ENCODE peak calls at places on chromosomes 5 and 9, in ten cellular contexts. G is PC-9; N is Peyer's patch; K is heart right ventricle; W is right cardiac atrium; U is tibial artery; H is RWPE2; O is CD8-positive, alpha-beta T cell; S is uterus; I is fibroblast of lung. Y is an unnamed sample. For H3K4me1, the result is how much of the 10 kb centered on the place peaks cover.

GRCh38 chr9:136710543-136710942 is 1.8 kb upstream of the DIPK1B start:
- DNase-seq in G (no peak), N (no peak), K (no peak), W (no peak), U (no peak), H (no peak), O (no peak), S (no peak), I (no peak), Y (no peak)

GRCh38 chr9:110340306-110340705 is 2.6 kb upstream of the TXNDC8 start:
- DNase-seq in G (no peak), N (no peak), K (no peak), W (no peak), U (no peak), H (no peak), O (no peak), S (no peak), I (peak), Y (no peak)

GRCh38 chr9:75648021-75648420 is 242.5 kb upstream of the PCSK5 start:
- DNase-seq in G (no peak), N (no peak), K (no peak), W (no peak), U (no peak), H (no peak), O (no peak), S (no peak), I (no peak), Y (no peak)

GRCh38 chr9:6605202-6605601 is 40.3 kb downstream of the GLDC start:
- DNase-seq in G (no peak), N (peak), K (no peak), W (no peak), U (no peak), H (no peak), O (no peak), S (no peak), I (no peak), Y (no peak)

GRCh38 chr9:841371-842209 is at the start of gene DMRT1:
- DNase-seq in G (no peak), N (no peak), K (no peak), W (no peak), U (no peak), H (no peak), O (no peak), S (no peak), I (no peak), Y (no peak)

GRCh38 chr5:54881286-54882005 is 103.9 kb downstream of the ESM1 start:
- DNase-seq in G (no peak), N (no peak), K (no peak), W (no peak), U (no peak), H (no peak), O (no peak), S (no peak), I (peak), Y (no peak)

GRCh38 chr5:55416306-55416705 is 108.5 kb downstream of the MTREX start:
- DNase-seq in G (no peak), N (no peak), K (no peak), W (no peak), U (no peak), H (no peak), O (no peak), S (no peak), I (peak), Y (no peak)

GRCh38 chr5:175343292-175343691 is 100.7 kb downstream of the DRD1 start:
- DNase-seq in G (no peak), N (no peak), K (no peak), W (no peak), U (no peak), H (no peak), O (no peak), S (no peak), I (peak), Y (no peak)

GRCh38 chr5:143372187-143372829 is 31.2 kb downstream of the NR3C1 start:
- DNase-seq in G (no peak), N (no peak), K (no peak), W (no peak), U (no peak), H (peak), O (no peak), S (no peak), I (peak), Y (no peak)

GRCh38 chr5:67350600-67351315 is 154.2 kb upstream of the CD180 start:
- DNase-seq in G (no peak), N (peak), K (no peak), W (no peak), U (no peak), H (no peak), O (peak), S (no peak), I (no peak), Y (peak)

GRCh38 chr5:71907001-71907564 is 188.0 kb downstream of the CARTPT start:
- DNase-seq in G (no peak), N (no peak), K (no peak), W (no peak), U (no peak), H (no peak), O (no peak), S (no peak), I (no peak), Y (no peak)

DNA sequence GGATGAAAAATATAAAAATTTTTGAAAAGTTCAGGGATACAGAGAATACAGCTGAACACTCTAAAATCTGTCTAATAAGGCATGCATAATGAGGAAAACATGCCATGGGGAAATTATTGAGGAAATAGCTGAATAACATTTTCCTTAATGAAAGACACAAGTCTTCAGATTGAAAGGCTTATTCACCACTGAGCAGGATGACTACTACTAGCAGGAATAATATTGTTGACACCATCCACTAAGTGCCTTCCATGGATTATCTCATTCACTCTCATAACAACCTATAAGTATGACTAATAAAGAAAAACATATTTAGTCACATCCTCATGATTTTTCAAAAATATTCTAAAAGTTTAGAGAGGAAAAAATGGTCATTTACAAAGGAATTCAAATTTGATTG is 96.7 kb upstream of the FER start:
- DNase-seq in G (no peak), N (no peak), K (no peak), W (no peak), U (no peak), H (no peak), O (no peak), S (no peak), I (peak), Y (no peak)
- H3K27ac ChIP-seq in G (no peak), N (no peak), K (no peak), W (no peak), U (no peak), H (peak), O (no peak), S (no peak), I (no peak), Y (no peak)

DNA sequence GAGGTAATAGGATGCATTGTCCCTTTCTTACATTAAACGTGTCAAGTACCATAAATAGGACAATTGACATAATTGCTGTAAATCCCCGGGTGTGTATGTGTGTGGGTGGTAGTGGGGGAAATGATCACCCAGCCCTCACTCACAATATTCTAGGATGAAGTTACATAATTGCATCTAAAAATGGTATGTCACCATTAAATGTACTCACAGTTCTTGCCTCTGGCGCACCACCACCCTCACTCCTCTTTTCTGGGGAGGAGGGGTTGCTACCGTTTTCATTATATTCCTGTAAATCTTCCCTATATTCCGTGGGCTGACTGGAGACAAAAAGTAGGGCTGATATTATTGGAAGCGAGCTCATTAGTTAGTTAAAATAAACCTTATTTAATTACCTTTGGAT is 563.8 kb downstream of the TLR4 start:
- DNase-seq in G (no peak), N (no peak), K (no peak), W (no peak), U (no peak), H (no peak), O (no peak), S (no peak), I (no peak), Y (no peak)
- H3K4me1 ChIP-seq in G (under half), N (under half), K (under half), W (under half), U (under half), H (under half), O (under half), S (under half), I (under half), Y (under half)

DNA sequence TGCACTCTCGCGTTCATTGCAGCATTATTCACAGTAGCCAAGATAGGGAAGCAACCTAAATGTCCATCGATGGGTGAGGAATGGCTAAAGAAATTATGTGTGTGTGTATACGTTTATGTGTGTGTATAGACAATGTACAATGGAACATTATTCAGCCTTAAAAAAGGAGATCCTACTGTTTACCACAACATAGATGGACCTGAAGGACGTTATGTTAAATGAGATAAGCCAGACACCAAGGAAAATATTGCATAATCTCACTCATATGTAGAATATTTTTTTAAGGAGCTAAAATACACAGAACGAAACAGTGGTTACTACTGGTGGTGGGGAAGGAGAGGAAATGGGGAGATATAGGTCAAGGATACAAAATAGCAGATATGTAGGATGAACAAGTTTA is 2.4 kb downstream of the KIF2A start:
- DNase-seq in G (no peak), N (no peak), K (no peak), W (no peak), U (no peak), H (no peak), O (no peak), S (no peak), I (no peak), Y (no peak)
- H3K4me3 ChIP-seq in G (no peak), N (no peak), K (no peak), W (no peak), U (no peak), H (no peak), O (peak), S (no peak), I (no peak), Y (no peak)

GRCh38 chr5:39362646-39363045 is 1.6 kb downstream of the C9 start:
- DNase-seq in G (peak), N (no peak), K (no peak), W (no peak), U (no peak), H (no peak), O (no peak), S (no peak), I (no peak), Y (no peak)

GRCh38 chr5:39363217-39363616 is 1.1 kb downstream of the C9 start:
- DNase-seq in G (peak), N (no peak), K (no peak), W (no peak), U (no peak), H (no peak), O (no peak), S (no peak), I (no peak), Y (no peak)

GRCh38 chr5:39361306-39361705 is 3.0 kb downstream of the C9 start:
- DNase-seq in G (peak), N (no peak), K (no peak), W (no peak), U (no peak), H (no peak), O (no peak), S (no peak), I (no peak), Y (no peak)

GRCh38 chr5:39364367-39364766 is at the start of gene C9:
- DNase-seq in G (peak), N (no peak), K (no peak), W (no peak), U (no peak), H (no peak), O (no peak), S (no peak), I (no peak), Y (no peak)

GRCh38 chr5:39360483-39361071 is 3.7 kb downstream of the C9 start:
- DNase-seq in G (peak), N (no peak), K (no peak), W (no peak), U (no peak), H (no peak), O (no peak), S (no peak), I (peak), Y (no peak)
- H3K27ac ChIP-seq in G (peak), N (no peak), K (no peak), W (no peak), U (no peak), H (peak), O (no peak), S (no peak), I (no peak), Y (no peak)

GRCh38 chr9:27183151-27183550 is 74.1 kb downstream of the TEK start:
- DNase-seq in G (no peak), N (no peak), K (no peak), W (no peak), U (no peak), H (no peak), O (no peak), S (no peak), I (peak), Y (no peak)
- H3K4me1 ChIP-seq in G (under half), N (under half), K (under half), W (under half), U (under half), H (under half), O (under half), S (under half), I (under half), Y (under half)

DNA sequence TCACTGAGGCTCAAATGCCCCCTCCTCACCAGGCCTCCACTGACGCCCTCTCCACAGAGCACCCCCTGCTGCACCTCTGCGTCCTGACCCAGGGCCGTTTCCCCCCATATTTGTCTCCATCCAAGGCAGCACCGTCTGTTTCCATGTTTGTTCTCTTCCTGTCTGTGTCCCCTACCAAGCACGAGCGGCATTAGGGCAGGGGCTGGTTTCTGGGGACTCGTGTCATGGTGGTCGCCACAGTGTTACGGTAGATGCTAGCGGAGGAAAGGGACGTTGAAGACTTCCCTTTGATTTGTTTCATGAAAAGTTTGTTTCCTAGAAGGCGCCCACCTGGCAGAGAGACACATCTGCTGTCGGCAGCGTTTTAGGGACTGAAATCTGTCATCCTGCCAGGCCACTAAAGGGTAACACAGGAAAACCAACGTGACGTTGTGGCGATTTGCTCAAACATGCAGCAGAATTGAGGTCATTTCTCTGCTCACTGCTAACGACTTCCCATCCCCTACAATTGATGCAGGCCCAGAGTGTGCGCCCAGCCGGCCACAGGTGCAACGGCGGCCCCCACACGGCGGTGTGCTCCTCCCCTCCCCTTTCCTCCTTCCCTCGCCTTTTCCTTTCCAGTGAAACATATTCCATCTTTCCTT is 79.3 kb upstream of the IRX4 start:
- DNase-seq in G (no peak), N (no peak), K (no peak), W (no peak), U (no peak), H (peak), O (no peak), S (no peak), I (no peak), Y (no peak)
- H3K4me3 ChIP-seq in G (no peak), N (no peak), K (no peak), W (no peak), U (no peak), H (no peak), O (no peak), S (no peak), I (no peak), Y (no peak)

GRCh38 chr5:102813740-102814139 is 58.6 kb downstream of the PAM start:
- DNase-seq in G (no peak), N (no peak), K (no peak), W (no peak), U (no peak), H (no peak), O (no peak), S (no peak), I (no peak), Y (no peak)

GRCh38 chr5:102811962-102812361 is 56.9 kb downstream of the PAM start:
- DNase-seq in G (peak), N (no peak), K (no peak), W (no peak), U (no peak), H (no peak), O (no peak), S (no peak), I (peak), Y (peak)

GRCh38 chr5:102802704-102803458 is 47.8 kb downstream of the PAM start:
- DNase-seq in G (no peak), N (no peak), K (no peak), W (no peak), U (no peak), H (no peak), O (no peak), S (no peak), I (no peak), Y (no peak)

GRCh38 chr5:102809033-102809432 is 53.9 kb downstream of the PAM start:
- DNase-seq in G (no peak), N (peak), K (no peak), W (no peak), U (no peak), H (no peak), O (no peak), S (no peak), I (peak), Y (peak)

GRCh38 chr5:102807878-102808502 is 52.9 kb downstream of the PAM start:
- DNase-seq in G (no peak), N (peak), K (no peak), W (no peak), U (no peak), H (no peak), O (no peak), S (no peak), I (peak), Y (peak)
- H3K27ac ChIP-seq in G (no peak), N (no peak), K (no peak), W (no peak), U (peak), H (no peak), O (no peak), S (no peak), I (no peak), Y (no peak)

DNA sequence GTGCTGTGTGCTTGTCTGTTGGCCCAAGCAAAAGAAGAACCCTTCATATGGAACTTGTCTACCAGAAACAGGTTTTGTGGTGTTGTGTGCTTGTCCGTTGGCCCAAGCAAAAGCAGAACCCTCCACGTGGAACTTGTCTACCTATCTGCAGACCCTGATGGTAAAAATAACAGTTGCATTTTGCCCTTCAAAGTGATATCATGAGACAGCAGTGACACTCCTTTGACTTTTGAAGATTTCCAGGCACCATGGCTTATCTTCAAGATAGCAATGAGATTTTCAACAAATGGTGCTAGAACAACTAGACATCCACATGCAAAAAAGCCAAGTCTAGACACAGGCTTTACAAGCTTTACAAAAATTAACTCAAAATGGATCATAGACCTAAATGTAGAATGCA is 16.9 kb downstream of the MACROH2A1 start:
- DNase-seq in G (no peak), N (no peak), K (no peak), W (no peak), U (no peak), H (no peak), O (no peak), S (no peak), I (no peak), Y (no peak)
- H3K4me1 ChIP-seq in G (under half), N (under half), K (half or more), W (under half), U (under half), H (under half), O (under half), S (under half), I (under half), Y (under half)

DNA sequence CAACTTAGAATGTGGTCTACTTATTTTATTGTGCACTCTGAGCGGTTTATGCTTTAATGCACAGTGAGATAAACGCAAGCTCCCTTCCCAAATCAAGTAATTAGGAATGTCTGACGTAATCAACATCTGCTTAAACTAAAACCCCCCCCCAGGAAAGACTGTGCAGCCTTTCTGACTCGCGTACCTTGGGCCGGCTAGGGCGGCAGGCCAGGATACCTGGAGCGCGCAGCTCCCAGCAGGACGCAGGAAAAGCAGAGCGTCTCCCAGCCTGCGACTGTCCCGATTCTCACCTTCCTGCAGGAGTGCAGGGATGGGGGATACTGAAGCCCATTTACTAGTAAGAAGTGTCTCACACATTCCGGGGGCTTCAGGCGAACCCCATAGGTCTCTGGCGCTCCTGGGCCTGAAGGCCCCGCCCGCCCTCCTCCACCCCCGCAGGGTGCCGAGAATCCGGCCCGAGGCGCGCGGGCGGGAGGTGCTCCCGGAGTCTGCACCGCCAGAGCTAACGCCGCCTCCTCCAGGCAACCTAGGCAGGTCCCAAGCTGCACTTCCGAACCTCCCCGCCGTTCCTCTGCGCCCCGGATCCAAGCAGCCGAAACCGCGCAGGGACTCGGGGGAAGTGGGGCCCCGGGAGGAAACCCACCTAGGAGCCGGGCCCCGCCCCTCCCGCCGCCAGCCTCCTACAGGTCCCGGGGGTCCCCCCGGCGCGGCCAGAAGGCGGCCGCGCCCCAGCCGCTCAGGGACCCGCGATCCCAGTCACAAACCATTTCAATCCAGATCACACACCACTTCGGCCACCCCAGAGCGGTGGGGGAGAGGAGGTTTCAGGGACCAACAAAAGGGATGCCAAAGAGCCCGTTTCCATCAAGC is 1.4 kb downstream of the ROR2 start:
- DNase-seq in G (no peak), N (peak), K (no peak), W (peak), U (no peak), H (no peak), O (no peak), S (peak), I (peak), Y (peak)
- H3K4me3 ChIP-seq in G (no peak), N (peak), K (peak), W (peak), U (peak), H (peak), O (no peak), S (peak), I (peak), Y (peak)

Y was measured in small intestine.